ENCODE peak calls at places on chromosome 6, in six cellular contexts. N is upper lobe of left lung; K is CD4-positive, alpha-beta memory T cell; Y is CD8-positive, alpha-beta memory T cell; U is A549; R is CD8-positive, alpha-beta T cell. G is an unnamed sample.

GRCh38 chr6:35797837-35798526 is 859 bp upstream of the CLPS start:
- DNase-seq in R (no peak), U (no peak), Y (no peak), K (no peak), N (peak; percentile 52), G (peak; percentile 96)

GRCh38 chr6:131250121-131250520 is 114.9 kb downstream of the AKAP7 start:
- DNase-seq in Y (no peak), N (no peak), K (no peak), U (no peak), R (peak; percentile 20), G (peak; percentile 64)

GRCh38 chr6:45787384-45787783 is 228.3 kb downstream of the CLIC5 start:
- DNase-seq in K (no peak), R (no peak), N (no peak), Y (no peak), U (no peak), G (no peak)

GRCh38 chr6:170091000-170091638 is 199.8 kb downstream of the DLL1 start:
- DNase-seq in U (no peak), N (peak; percentile 58), R (no peak), K (no peak), Y (no peak), G (peak; percentile 36)

GRCh38 chr6:5438882-5439584 is 177.7 kb downstream of the FARS2 start:
- DNase-seq in N (no peak), K (no peak), Y (no peak), R (no peak), U (no peak), G (no peak)

GRCh38 chr6:38776515-38776914 is 61.4 kb downstream of the DNAH8 start:
- DNase-seq in Y (no peak), U (no peak), R (no peak), K (no peak), N (no peak), G (no peak)

GRCh38 chr6:164344801-164345291 is 930.3 kb downstream of the QKI start:
- DNase-seq in U (no peak), K (no peak), R (no peak), N (no peak), Y (no peak), G (no peak)

GRCh38 chr6:45419574-45420082 is 41.9 kb upstream of the SUPT3H start:
- DNase-seq in Y (peak; percentile 39), N (peak; percentile 88), R (peak; percentile 62), K (peak; percentile 54), U (peak; percentile 47), G (peak; percentile 58)

DNA sequence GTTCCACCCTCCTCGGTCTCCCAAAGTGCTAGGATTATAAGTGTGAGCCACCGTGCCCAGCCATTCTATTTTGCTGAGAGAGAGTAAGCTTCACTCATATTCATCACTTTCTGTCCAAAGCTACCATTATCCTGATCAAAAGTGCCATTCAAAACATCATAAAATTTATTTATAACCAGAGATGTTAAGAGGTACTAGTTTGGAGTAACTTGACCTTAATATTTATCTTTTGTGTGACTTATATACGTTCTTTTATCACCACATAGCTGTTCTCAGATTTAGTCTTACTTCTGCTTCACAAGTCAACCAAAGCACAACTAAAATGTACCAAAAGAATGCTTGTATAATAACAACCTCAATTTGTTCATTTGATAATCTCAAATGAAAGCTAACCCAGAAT is 18.1 kb downstream of the AKIRIN2 start:
- DNase-seq in N (no peak), Y (no peak), R (no peak), K (no peak), U (no peak), G (no peak)
- H3K4me1 ChIP-seq in N (peaks cover 22% of the 10 kb centered on the region), Y (peaks cover 14% of the 10 kb centered on the region), R (peaks cover 17% of the 10 kb centered on the region), K (peaks cover 58% of the 10 kb centered on the region), U (peaks cover 67% of the 10 kb centered on the region), G (no peaks in the 10 kb centered on the region)

DNA sequence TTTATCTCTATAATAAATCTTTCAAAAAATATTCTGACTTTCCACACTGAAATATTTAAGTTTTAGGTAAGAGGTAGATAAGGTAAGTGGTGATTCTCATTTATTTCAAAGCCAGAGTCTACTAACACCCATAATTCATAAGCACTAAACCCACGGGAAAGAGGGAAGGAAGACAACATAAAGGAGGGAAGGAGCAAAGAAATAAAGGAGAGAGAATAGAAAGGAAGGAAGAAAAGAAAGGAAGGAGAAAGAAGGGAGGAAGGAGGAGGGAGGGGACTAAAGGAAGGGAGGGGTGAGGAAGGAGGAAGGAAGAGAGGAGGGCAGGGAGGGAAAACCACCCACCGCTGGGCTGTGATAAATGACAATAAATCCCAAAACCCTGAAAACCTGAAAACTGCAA is 25.2 kb downstream of the MAP3K5 start:
- DNase-seq in R (no peak), K (no peak), U (no peak), Y (no peak), N (no peak), G (no peak)
- H3K4me1 ChIP-seq in R (peaks cover 39% of the 10 kb centered on the region), K (peaks cover 81% of the 10 kb centered on the region), U (peaks cover 7% of the 10 kb centered on the region), Y (peaks cover 54% of the 10 kb centered on the region), N (peaks cover 38% of the 10 kb centered on the region), G (peaks cover 30% of the 10 kb centered on the region)

GRCh38 chr6:43774776-43775583 is 5.0 kb downstream of the VEGFA start:
- DNase-seq in R (peak; percentile 56), U (peak; percentile 57), Y (peak; percentile 24), K (peak; percentile 38), N (peak; percentile 94), G (peak; percentile 84)

GRCh38 chr6:43773981-43774775 is 4.2 kb downstream of the VEGFA start:
- DNase-seq in R (no peak), Y (no peak), U (no peak), N (no peak), K (no peak), G (peak; percentile 30)

GRCh38 chr6:43772571-43773049 is 2.6 kb downstream of the VEGFA start:
- DNase-seq in Y (no peak), R (no peak), U (peak; percentile 28), N (no peak), K (no peak), G (no peak)

GRCh38 chr6:43771858-43772570 is 2.0 kb downstream of the VEGFA start:
- DNase-seq in U (peak; percentile 37), R (peak; percentile 25), K (peak; percentile 18), Y (no peak), N (peak; percentile 96), G (peak; percentile 89)

DNA sequence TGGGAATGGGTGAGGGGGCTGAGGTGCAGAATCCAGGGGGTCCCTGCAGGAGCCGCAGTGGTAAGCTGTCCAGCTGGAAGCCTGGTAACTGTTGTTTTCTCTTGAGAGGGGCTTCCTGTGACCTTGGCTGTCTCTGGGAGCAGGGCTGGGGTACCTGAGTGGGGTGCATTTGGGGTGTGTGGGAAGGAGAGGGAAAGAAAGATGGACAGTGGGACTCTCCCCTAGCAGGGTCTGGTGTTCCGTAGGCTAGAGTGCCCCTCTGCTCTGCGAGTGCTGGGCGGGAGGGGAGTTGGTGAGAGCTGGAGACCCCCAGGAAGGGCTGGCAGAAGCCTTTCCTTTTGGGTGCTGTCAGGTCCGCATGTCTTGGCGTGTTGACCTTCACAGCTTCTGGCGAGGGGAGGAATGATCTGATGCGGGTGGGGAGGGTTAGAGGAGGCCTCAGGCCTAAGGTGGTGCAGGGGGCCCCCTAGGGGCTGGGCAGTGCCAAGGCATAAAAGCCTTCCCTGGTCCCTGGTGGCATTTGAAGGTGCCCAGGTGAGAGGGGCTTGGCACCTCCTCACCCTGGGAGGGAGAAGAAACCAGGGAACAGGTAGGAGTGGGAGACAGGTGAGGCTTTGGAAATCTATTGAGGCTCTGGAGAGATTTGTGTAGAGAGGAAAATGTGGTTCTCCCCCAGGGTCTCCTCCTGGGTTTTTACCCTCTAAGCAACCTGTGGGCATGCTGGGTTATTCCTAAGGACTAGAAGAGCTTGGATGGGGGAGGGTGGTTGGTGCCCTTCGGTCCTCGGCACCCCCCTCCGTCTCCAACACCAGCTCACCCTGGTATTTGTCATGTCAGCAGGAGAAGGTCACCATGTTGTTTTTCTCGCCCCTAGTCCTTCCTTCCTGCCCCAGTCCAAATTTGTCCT is 3.3 kb downstream of the VEGFA start:
- DNase-seq in Y (no peak), N (no peak), K (peak; percentile 31), U (peak; percentile 68), R (peak; percentile 50), G (peak; percentile 74)
- H3K4me1 ChIP-seq in Y (peaks cover 9% of the 10 kb centered on the region), N (peaks cover 40% of the 10 kb centered on the region), K (peaks cover 17% of the 10 kb centered on the region), U (peaks cover 30% of the 10 kb centered on the region), R (peaks cover 9% of the 10 kb centered on the region), G (peaks cover 29% of the 10 kb centered on the region)

DNA sequence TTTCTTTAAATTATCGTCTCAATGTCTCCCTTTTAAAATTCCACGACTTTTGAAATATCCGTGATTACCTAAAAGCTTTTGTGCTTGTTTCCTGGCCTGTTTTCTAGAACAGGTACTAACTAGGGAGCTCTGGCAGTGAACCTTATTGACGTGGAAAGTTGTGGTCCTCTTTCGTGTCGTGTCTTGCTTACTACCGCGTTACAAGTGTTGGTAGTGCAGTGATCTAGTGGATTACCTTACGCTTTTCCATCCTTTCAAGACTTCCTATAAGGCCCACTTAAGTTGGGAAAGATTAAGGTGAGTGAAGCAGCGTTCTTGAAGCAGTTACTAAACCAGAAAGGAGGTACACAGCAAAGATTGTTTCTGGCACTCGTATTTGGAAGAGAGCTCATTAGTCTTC is 1.9 kb downstream of the PNRC1 start:
- DNase-seq in K (peak; percentile 37), U (no peak), Y (no peak), R (no peak), N (no peak), G (no peak)
- H3K4me1 ChIP-seq in K (peaks cover 49% of the 10 kb centered on the region), U (peaks cover 30% of the 10 kb centered on the region), Y (peaks cover 38% of the 10 kb centered on the region), R (peaks cover 45% of the 10 kb centered on the region), N (peaks cover 29% of the 10 kb centered on the region), G (peaks cover 17% of the 10 kb centered on the region)

G was measured in pancreas.